ENCODE peak calls at places on chromosomes 7 and 10, in five cellular contexts. A is right lobe of liver, O is K562, X is body of pancreas, N is tibial nerve. C is an unnamed sample.

GRCh38 chr7:84123903-84124573 is 70.6 kb downstream of the SEMA3A start:
- DNase-seq in A (no peak), X (no peak), N (no peak), O (no peak), C (no peak)

GRCh38 chr7:22109761-22110160 is 164.1 kb upstream of the CDCA7L start:
- DNase-seq in N (peak), O (peak), X (peak), A (no peak), C (peak)

GRCh38 chr7:93715234-93715633 is 140.7 kb upstream of the CALCR start:
- DNase-seq in N (peak), A (peak), X (peak), O (peak), C (peak)

GRCh38 chr7:84845971-84846370 is 340.9 kb downstream of the SEMA3D start:
- DNase-seq in O (no peak), X (no peak), A (no peak), N (no peak), C (no peak)

GRCh38 chr7:151110236-151110940 is 24.1 kb downstream of the AGAP3 start:
- DNase-seq in A (no peak), O (no peak), X (no peak), N (no peak), C (no peak)

GRCh38 chr10:88531383-88532092 is 51.6 kb downstream of the RNLS start:
- DNase-seq in N (no peak), A (no peak), X (no peak), O (no peak), C (no peak)

GRCh38 chr10:60212195-60212594 is 177.5 kb downstream of the ANK3 start:
- DNase-seq in O (no peak), N (no peak), X (no peak), A (no peak), C (no peak)

GRCh38 chr7:150927954-150928340 is 50.2 kb downstream of the KCNH2 start:
- DNase-seq in A (no peak), X (no peak), O (peak), N (no peak), C (peak)

GRCh38 chr7:94620703-94621118 is 35.2 kb downstream of the SGCE start:
- DNase-seq in N (peak), O (no peak), A (peak), X (peak), C (peak)

GRCh38 chr7:116018731-116019130 is 11.8 kb downstream of the TFEC start:
- DNase-seq in O (no peak), N (no peak), X (no peak), A (no peak), C (no peak)

GRCh38 chr10:16777473-16778370 is 39.5 kb downstream of the RSU1 start:
- DNase-seq in N (no peak), X (no peak), O (peak), A (peak), C (peak)

GRCh38 chr10:124612611-124613498 is 131.3 kb downstream of the FAM53B start:
- DNase-seq in N (no peak), O (peak), A (no peak), X (no peak), C (peak)

GRCh38 chr7:19106308-19107141 is 10.9 kb downstream of the TWIST1 start:
- DNase-seq in X (no peak), O (peak), A (peak), N (no peak), C (no peak)

GRCh38 chr7:148270576-148270975 is 320.0 kb upstream of the C7orf33 start:
- DNase-seq in X (no peak), O (no peak), A (no peak), N (no peak), C (no peak)

GRCh38 chr10:86661161-86662025 is 6.9 kb upstream of the LDB3 start:
- DNase-seq in A (peak), X (peak), N (no peak), O (no peak), C (no peak)

GRCh38 chr7:26155531-26156375 is 3.8 kb downstream of the NFE2L3 start:
- DNase-seq in N (no peak), O (no peak), A (no peak), X (no peak), C (peak)

GRCh38 chr7:11212816-11213215 is 239.1 kb downstream of the PHF14 start:
- DNase-seq in N (no peak), A (no peak), X (no peak), O (no peak), C (no peak)

GRCh38 chr10:132395704-132396494 is 1.1 kb upstream of the PWWP2B start:
- DNase-seq in N (peak), A (peak), X (peak), O (peak), C (no peak)

GRCh38 chr10:33240931-33241330 is 93.5 kb downstream of the NRP1 start:
- DNase-seq in A (no peak), O (no peak), N (no peak), X (no peak), C (peak)

GRCh38 chr7:37942934-37943610 is 22.6 kb downstream of the EPDR1 start:
- DNase-seq in A (peak), O (no peak), N (peak), X (peak), C (no peak)

GRCh38 chr7:37683263-37684120 is at the start of gene GPR141:
- DNase-seq in N (no peak), O (no peak), A (no peak), X (no peak), C (peak)

GRCh38 chr7:105196473-105196872 is 182.5 kb downstream of the KMT2E start:
- DNase-seq in O (no peak), N (no peak), A (no peak), X (no peak), C (no peak)

GRCh38 chr10:94617389-94617944 is 66.1 kb upstream of the CYP2C18 start:
- DNase-seq in A (no peak), O (no peak), X (no peak), N (no peak), C (no peak)
- H3K4me3 ChIP-seq in A (no peak), O (no peak), X (no peak), N (no peak), C (no peak)

DNA sequence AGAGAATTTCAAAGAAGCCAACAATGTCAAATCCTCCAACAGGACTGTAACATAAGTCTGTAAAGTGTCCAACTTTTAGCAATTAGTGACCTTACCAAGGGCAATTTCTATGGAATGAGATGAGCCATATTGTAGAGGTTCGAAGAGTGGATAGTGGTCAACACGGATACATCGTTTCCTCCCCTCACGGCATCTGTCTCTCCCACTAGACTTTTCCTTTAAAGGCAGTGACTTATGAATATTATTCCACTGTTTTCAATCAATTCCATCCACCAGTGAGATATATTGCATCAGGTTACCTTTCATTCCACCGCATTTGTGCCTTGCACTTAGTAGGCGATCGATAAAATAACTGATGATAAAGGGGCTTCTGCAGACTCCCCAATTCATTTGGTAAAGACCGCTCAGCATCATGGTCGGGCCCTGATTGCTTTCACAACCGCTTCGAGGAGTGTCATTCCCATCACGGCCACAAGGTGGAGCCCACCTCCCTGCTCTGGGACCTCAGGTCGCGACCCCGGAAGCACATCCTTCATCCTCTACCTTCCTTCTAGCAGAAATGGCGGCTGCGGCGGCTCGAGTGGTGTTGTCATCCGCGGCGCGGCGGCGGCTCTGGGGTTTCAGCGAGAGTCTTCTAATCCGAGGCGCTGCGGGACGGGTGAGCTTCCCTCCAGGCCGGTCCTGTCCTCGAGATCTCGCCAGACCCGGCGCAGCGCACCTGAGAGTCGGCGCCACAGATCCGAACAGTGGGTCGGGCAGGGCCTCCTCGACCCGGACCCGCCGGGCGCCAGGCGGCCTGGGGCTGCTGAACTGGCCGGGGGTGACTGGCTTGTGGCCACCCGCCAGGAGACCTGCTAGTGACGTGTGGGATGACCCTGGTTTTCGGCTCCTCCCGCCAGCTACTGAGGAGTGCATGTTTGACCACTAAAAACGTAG is at the start of gene PMPCB:
- DNase-seq in O (peak), A (peak), X (peak), N (peak), C (peak)
- TF ChIP-seq POLR2A in O (peak), A (peak), X (peak), N (peak), C (peak)

GRCh38 chr7:74481458-74482324 is 28.0 kb downstream of the GTF2IRD1 start:
- DNase-seq in O (no peak), A (no peak), N (no peak), X (no peak), C (no peak)

GRCh38 chr7:74479961-74480829 is 26.5 kb downstream of the GTF2IRD1 start:
- DNase-seq in N (peak), O (no peak), A (peak), X (peak), C (no peak)

GRCh38 chr7:74479066-74479781 is 25.5 kb downstream of the GTF2IRD1 start:
- DNase-seq in A (peak), X (peak), O (no peak), N (no peak), C (peak)

GRCh38 chr7:74482629-74483401 is 29.1 kb downstream of the GTF2IRD1 start:
- DNase-seq in X (no peak), N (peak), O (no peak), A (no peak), C (peak)

GRCh38 chr7:74480861-74481417 is 27.2 kb downstream of the GTF2IRD1 start:
- DNase-seq in A (peak), O (no peak), X (peak), N (peak), C (peak)
- H3K4me3 ChIP-seq in A (peak), O (no peak), X (no peak), N (peak), C (no peak)

GRCh38 chr7:31051598-31052503 is at the start of gene ADCYAP1R1:
- DNase-seq in A (no peak), X (no peak), O (no peak), N (no peak), C (no peak)
- TF ChIP-seq POLR2A in A (no peak), X (no peak), O (no peak), N (no peak), C (no peak)

DNA sequence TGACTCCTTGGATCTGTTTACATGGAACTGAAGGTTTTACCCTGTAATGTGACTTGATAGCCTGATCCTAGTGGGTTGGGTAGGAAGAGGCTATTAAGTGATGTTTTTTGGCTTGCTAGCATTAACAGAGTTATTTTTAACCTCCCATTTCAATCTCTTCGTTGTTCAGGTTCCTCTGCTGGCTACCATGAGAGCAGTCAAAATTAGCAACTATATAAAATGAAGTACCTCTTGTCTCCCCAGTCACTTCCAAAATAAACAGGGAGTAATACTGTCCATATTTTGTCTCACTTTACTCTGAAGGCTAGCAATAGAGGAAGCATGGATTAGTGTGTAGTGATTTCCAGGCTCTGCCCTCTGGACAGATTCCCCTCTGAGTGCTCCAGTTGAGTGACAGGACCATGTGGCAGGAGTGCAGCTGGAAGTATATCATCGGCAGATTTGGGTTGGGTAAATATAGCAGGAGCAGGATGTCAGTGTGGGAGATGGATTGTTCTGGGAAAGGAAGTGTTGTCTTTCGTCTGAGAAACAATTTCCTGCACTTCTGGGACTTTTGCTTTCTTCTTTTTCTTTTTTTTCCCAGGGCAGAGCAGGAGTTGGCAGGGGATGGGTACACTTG is 35.2 kb downstream of the GBF1 start:
- DNase-seq in A (no peak), O (no peak), X (no peak), N (no peak), C (no peak)
- H3K4me3 ChIP-seq in A (no peak), O (no peak), X (no peak), N (no peak), C (no peak)